ENCODE peak calls at places on chromosomes 5 and 9, in four cellular contexts. One of them, this sample, is unnamed.

GRCh38 chr5:68379275-68380026 is 163.9 kb downstream of the PIK3R1 start:
- DNase-seq in cardiac fibroblast: no peak
- DNase-seq in MCF 10A: no peak
- DNase-seq in mucosa of descending colon: no peak
- DNase-seq in this sample: no peak

GRCh38 chr9:109253637-109254284 is 67.1 kb downstream of the EPB41L4B start:
- DNase-seq in MCF 10A: peak; percentile 91
- DNase-seq in cardiac fibroblast: peak; percentile 88
- DNase-seq in mucosa of descending colon: no peak
- DNase-seq in this sample: no peak

GRCh38 chr5:150298701-150299451 is 3.8 kb downstream of the ARSI start:
- DNase-seq in mucosa of descending colon: no peak
- DNase-seq in MCF 10A: peak; percentile 96
- DNase-seq in cardiac fibroblast: peak; percentile 93
- DNase-seq in this sample: no peak

GRCh38 chr9:9846538-9846937 is 766.3 kb downstream of the PTPRD start:
- DNase-seq in cardiac fibroblast: no peak
- DNase-seq in mucosa of descending colon: no peak
- DNase-seq in MCF 10A: no peak
- DNase-seq in this sample: no peak

GRCh38 chr9:93701494-93702218 is 125.3 kb downstream of the PHF2 start:
- DNase-seq in mucosa of descending colon: no peak
- DNase-seq in cardiac fibroblast: no peak
- DNase-seq in MCF 10A: no peak
- DNase-seq in this sample: no peak

GRCh38 chr5:32067774-32068173 is 106.3 kb downstream of the GOLPH3 start:
- DNase-seq in cardiac fibroblast: no peak
- DNase-seq in mucosa of descending colon: no peak
- DNase-seq in MCF 10A: no peak
- DNase-seq in this sample: no peak

GRCh38 chr5:71891856-71892255 is 172.8 kb downstream of the CARTPT start:
- DNase-seq in mucosa of descending colon: no peak
- DNase-seq in MCF 10A: no peak
- DNase-seq in cardiac fibroblast: peak; percentile 47
- DNase-seq in this sample: no peak

GRCh38 chr5:180806351-180807011 is 3.9 kb upstream of the MGAT1 start:
- DNase-seq in cardiac fibroblast: no peak
- DNase-seq in mucosa of descending colon: no peak
- DNase-seq in MCF 10A: no peak
- DNase-seq in this sample: no peak

GRCh38 chr9:131478421-131478868 is 24.3 kb upstream of the POMT1 start:
- DNase-seq in cardiac fibroblast: peak; percentile 34
- DNase-seq in mucosa of descending colon: no peak
- DNase-seq in MCF 10A: peak; percentile 55
- DNase-seq in this sample: peak; percentile 60

DNA sequence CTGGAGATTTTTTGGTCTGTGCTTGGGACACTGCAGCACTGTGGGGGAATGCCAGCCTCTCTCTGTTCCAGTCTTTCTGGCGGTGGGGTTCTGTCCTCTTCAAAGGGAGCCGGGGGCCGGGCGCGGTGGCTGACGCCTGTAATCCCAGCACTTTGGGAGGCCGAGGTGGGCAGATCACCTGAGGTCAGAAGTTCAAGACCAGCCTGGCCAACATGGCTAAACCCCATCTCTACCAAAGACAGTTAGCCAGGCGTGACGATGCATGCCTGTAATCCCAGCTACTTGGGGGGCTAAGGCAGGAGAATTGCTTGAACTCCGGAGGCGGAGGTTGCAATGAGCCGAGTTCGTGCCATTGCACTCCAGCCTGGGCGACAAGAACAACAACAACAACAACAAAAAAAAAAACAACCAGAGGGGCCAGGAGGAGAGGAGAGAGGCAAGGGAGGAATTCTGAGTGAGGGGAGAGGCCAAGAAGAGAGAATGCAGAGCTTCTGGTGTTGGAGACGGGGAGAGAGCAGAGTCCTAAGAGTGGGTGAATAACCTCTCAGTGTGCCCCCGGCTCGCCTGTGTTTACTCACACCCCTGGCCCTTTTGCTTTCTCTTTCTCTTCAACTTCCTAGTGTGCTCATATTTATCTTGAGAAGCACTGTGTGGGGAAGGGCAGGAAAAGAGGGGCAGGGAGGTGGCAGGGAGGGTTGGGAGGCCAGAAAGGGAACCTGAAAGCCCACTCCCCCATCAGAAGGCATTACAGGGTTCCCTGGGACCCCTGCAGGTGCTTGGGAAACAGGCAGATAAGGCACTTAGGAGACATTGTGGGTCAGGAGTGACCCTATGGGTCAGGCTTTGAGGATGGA is 3.2 kb upstream of the SET start:
- DNase-seq in cardiac fibroblast: no peak
- DNase-seq in MCF 10A: no peak
- DNase-seq in mucosa of descending colon: peak; percentile 74
- DNase-seq in this sample: peak; percentile 57
- TF ChIP-seq CTCF in cardiac fibroblast: no peak
- TF ChIP-seq CTCF in MCF 10A: no peak
- TF ChIP-seq CTCF in mucosa of descending colon: no peak
- TF ChIP-seq CTCF in this sample: no peak

DNA sequence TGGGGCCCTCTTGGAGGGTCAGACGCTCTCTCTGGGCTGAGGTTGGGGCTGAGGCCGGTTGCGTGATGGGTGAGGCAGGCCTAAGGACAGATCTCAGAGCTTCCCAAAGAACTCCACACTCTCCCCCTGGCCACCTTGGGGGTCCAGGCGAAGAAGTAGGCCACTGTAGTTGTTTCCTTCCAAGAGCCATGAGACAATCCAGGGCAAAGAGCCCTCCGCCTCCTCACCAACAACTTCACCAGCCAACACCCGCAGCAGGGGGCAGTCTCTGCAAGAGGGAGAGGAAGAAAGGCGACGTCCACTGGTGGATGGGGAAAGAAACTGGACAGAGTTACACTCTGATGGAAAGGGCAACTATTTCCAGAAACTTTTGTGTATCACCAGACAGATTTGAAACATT is 10.7 kb downstream of the SLC35A4 start:
- DNase-seq in MCF 10A: peak; percentile 92
- DNase-seq in mucosa of descending colon: no peak
- DNase-seq in cardiac fibroblast: peak; percentile 75
- DNase-seq in this sample: peak; percentile 80
- TF ChIP-seq CTCF in MCF 10A: peak; percentile 82
- TF ChIP-seq CTCF in mucosa of descending colon: peak; percentile 13
- TF ChIP-seq CTCF in cardiac fibroblast: peak; percentile 69
- TF ChIP-seq CTCF in this sample: peak; percentile 54

DNA sequence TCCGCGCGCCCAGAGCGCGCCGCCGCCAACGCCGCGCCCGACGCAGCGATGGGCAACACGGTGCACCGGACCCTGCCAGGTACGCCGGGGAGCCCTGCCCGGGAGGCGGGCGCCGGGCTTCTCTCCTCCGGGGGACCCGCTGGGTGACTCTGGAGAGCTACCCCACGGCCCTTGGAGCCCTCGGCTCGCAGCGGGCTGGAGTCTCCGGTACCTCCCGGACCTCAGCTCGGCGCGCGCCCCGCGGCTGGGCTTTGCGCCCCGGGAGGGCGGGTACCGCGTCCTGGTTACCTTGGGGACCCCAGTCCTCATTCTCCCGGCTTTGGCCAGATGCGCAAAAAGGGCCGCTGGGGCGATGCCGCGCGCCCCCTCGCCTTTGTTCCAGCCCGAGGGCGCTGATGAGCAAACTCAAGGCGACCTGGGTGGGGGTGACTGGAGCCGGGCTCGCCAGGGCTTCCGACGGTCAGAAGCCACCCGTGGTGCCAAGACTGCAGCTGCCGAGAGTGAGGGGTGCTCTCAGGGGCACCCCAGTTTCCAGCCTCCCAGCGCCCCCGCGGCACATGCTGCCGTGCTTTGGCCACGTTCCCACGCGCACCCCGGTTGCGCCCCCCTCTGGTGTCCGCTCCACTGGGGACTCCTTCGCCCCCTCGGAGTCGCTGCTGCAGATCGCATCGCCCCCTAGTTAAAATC is 439 bp downstream of the NEURL1B start:
- DNase-seq in cardiac fibroblast: no peak
- DNase-seq in MCF 10A: no peak
- DNase-seq in mucosa of descending colon: no peak
- DNase-seq in this sample: no peak
- TF ChIP-seq CTCF in cardiac fibroblast: no peak
- TF ChIP-seq CTCF in MCF 10A: no peak
- TF ChIP-seq CTCF in mucosa of descending colon: no peak
- TF ChIP-seq CTCF in this sample: peak; percentile 27

GRCh38 chr5:75584641-75585040 is 26.6 kb upstream of the ANKDD1B start:
- DNase-seq in cardiac fibroblast: peak; percentile 15
- DNase-seq in mucosa of descending colon: no peak
- DNase-seq in MCF 10A: peak; percentile 9
- DNase-seq in this sample: no peak
- TF ChIP-seq CTCF in cardiac fibroblast: peak; percentile 33
- TF ChIP-seq CTCF in mucosa of descending colon: no peak
- TF ChIP-seq CTCF in MCF 10A: peak; percentile 24
- TF ChIP-seq CTCF in this sample: no peak

DNA sequence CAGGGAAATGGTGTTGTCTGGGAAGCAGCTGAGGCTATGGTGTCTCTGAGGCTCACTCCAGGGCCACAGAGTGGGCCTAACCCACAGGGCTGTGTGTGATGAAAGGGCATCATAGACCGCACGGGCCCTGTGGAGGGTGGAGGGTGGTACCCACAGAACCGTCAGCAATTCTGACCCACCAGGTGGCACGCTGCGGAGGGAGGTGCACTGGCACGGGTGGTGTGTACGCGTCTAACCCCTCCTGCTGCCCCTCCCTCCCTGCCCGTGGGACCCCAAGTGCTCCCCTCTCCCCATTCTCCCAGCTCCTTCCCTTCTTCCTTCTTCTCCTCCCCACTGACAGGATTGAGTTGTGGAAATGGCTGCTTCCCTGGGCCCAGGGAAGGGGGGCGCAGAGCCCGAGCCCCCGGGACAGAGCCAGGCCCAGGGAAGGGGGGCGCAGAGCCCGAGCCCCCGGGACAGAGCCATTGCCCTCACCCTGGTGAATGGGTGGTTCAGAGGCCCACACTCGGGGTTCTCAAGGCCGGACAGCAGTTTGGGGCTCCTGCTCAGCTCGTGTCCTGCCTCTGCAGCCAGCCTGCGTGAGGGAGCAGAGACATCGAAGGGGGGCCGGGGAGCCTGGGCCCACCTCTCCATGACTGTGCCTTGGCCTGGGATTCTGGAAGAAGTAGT is 6.8 kb downstream of the LCN10 start:
- DNase-seq in cardiac fibroblast: no peak
- DNase-seq in MCF 10A: no peak
- DNase-seq in mucosa of descending colon: no peak
- DNase-seq in this sample: no peak
- TF ChIP-seq CTCF in cardiac fibroblast: no peak
- TF ChIP-seq CTCF in MCF 10A: no peak
- TF ChIP-seq CTCF in mucosa of descending colon: no peak
- TF ChIP-seq CTCF in this sample: no peak

DNA sequence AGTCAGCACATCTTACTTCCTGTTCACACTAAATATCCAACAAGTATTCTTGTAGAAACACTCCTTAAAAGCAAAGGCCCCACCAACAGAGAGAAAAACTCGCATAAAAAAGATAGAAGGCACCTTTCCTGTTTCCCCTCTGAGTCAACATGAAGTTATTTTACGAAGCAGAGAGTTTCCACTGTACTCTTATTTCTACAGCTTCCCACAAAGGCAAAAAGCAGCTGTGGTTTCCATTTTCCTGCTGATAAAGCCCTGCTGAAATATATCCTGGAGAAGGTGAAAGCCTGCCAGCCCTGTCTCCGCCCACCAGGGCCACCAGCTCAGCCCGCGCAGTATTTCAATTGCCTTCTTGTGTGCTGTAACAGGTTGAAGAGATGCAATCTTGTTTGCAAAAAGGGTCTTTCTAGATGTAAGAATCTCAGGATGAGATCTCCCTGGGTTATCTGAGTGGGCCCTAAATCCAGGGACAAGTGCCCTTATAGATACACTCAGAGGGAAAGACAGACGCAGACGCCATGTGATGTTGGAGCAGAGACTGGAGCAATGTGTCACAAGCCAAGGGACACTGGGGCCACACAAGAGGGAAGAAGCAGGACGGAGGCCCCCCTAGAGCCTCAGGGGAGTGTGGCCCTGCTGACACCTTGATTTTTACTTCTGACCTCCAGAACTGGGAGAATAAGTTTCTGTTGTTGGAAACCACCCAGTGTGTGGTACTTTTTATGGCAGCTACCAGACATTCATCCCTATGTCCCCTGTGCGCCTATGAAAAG is 19.9 kb downstream of the SEMA4D start:
- DNase-seq in mucosa of descending colon: no peak
- DNase-seq in MCF 10A: no peak
- DNase-seq in cardiac fibroblast: peak; percentile 15
- DNase-seq in this sample: no peak
- TF ChIP-seq CTCF in mucosa of descending colon: no peak
- TF ChIP-seq CTCF in MCF 10A: no peak
- TF ChIP-seq CTCF in cardiac fibroblast: no peak
- TF ChIP-seq CTCF in this sample: no peak

DNA sequence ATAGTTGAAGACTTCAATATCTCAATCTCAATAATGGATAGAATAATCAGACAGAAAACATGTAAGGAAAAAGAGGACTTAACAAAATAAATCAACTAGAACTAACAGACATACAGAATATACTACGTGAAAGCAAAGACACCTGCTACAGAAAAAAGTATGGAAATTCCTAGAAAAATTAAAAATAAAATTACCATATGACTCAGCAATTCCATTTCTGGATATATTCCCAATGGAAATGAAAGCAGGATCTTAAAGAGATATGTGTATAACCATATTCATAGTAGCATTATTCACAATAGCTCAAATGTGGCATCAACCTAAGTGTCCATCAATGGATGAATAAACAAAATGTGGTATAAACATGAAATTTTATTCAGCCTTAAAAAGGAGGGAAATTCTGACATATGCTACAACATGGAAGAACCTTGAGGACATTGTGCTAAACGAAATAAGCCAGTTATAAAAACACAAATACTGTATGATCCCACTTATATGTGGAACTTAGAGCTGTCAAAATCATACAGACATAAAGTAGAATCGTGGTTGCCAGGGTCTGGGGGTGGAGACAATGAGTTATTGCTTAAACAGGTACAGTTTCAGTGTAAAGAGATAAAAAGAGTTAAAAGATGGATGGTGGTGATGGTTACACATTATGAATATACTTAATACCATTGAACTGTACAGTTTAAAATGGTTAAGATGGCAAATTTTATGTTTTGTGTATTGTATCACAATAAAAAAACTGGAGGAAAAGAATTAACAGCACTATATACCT is 6.9 kb downstream of the PLAA start:
- DNase-seq in MCF 10A: no peak
- DNase-seq in cardiac fibroblast: no peak
- DNase-seq in mucosa of descending colon: no peak
- DNase-seq in this sample: no peak
- TF ChIP-seq CTCF in MCF 10A: no peak
- TF ChIP-seq CTCF in cardiac fibroblast: no peak
- TF ChIP-seq CTCF in mucosa of descending colon: no peak
- TF ChIP-seq CTCF in this sample: no peak

This sample was measured in lower lobe of right lung.